ENCODE peak calls at places on chromosomes 6 and 20, in seven cellular contexts. M is MM.1S, O is fibroblast of lung, H is adrenal gland, G is suprapubic skin, E is Panc1, B is tibial artery. Y is an unnamed sample.

GRCh38 chr6:82909551-82909950 is 156.1 kb downstream of the UBE3D start:
- DNase-seq in M (no peak), G (no peak), O (peak; percentile 28), B (no peak), H (no peak), E (no peak), Y (no peak)

GRCh38 chr6:52155791-52156576 is 30.2 kb upstream of the IL17A start:
- DNase-seq in M (peak; percentile 98), B (no peak), G (no peak), O (peak; percentile 12), H (no peak), E (no peak), Y (no peak)

GRCh38 chr6:1334725-1335124 is 22.8 kb downstream of the FOXQ1 start:
- DNase-seq in B (no peak), E (no peak), G (no peak), O (no peak), M (no peak), H (no peak), Y (no peak)

GRCh38 chr20:50744143-50744792 is 12.9 kb downstream of the PARD6B start:
- DNase-seq in G (peak; percentile 15), E (no peak), O (peak; percentile 86), H (peak; percentile 70), M (no peak), B (peak; percentile 73), Y (peak; percentile 86)

GRCh38 chr6:30112402-30113376 is at the start of gene TRIM31:
- DNase-seq in O (no peak), H (no peak), E (no peak), G (no peak), M (peak; percentile 80), B (no peak), Y (no peak)

GRCh38 chr20:50224553-50225255 is 34.1 kb downstream of the CEBPB start:
- DNase-seq in E (no peak), B (peak; percentile 92), G (peak; percentile 91), M (no peak), O (peak; percentile 95), H (peak; percentile 63), Y (peak; percentile 88)

GRCh38 chr20:3449319-3449718 is 21.5 kb upstream of the ATRN start:
- DNase-seq in E (no peak), H (no peak), G (no peak), O (no peak), B (no peak), M (no peak), Y (no peak)

GRCh38 chr6:1500874-1501273 is 108.8 kb upstream of the FOXC1 start:
- DNase-seq in H (no peak), B (no peak), M (no peak), E (no peak), O (no peak), G (no peak), Y (no peak)

GRCh38 chr6:27419363-27419762 is 30.8 kb downstream of the ZNF391 start:
- DNase-seq in O (no peak), E (no peak), G (no peak), H (no peak), B (no peak), M (no peak), Y (no peak)

GRCh38 chr20:10555865-10556308 is 117.9 kb downstream of the JAG1 start:
- DNase-seq in O (peak; percentile 75), G (no peak), H (no peak), M (no peak), B (no peak), E (no peak), Y (no peak)

GRCh38 chr6:29834564-29835436 is 7.2 kb downstream of the HLA-G start:
- DNase-seq in E (no peak), M (no peak), O (no peak), G (no peak), B (no peak), H (peak; percentile 44), Y (peak; percentile 18)

GRCh38 chr6:133590814-133591213 is 298.1 kb upstream of the TCF21 start:
- DNase-seq in E (no peak), B (no peak), O (no peak), G (no peak), M (no peak), H (no peak), Y (no peak)

GRCh38 chr6:12185081-12185673 is 105.0 kb upstream of the EDN1 start:
- DNase-seq in G (no peak), B (no peak), M (no peak), O (no peak), H (no peak), E (no peak), Y (no peak)

GRCh38 chr20:57112448-57112847 is 154.0 kb downstream of the BMP7 start:
- DNase-seq in O (no peak), E (no peak), B (no peak), G (no peak), H (no peak), M (no peak), Y (no peak)

DNA sequence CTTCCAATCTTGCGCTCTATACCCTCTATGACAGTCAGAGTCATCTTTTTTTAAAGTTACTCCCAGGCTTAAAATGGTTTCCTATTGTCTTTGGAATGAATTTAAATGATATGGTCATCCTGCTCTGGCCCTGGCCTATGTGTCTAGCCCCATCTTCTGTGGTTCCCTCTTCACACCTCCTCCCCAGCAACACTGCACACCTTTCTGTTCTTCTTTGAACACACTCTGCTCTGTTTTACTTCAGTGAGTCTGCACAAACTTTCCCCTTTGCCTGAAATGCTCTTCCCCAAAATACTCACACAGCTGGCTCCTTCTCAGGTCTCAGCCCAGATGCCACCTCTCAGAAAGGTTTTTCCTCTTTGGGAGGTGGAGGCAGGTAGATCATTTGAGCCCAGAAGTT is 132.7 kb downstream of the FYN start:
- DNase-seq in E (no peak), O (no peak), G (no peak), M (no peak), H (no peak), B (no peak), Y (no peak)
- H3K4me1 ChIP-seq in E (no peaks in the 10 kb centered on the region), O (peaks cover 13% of the 10 kb centered on the region), G (peaks cover 31% of the 10 kb centered on the region), M (peaks cover 6% of the 10 kb centered on the region), H (no peaks in the 10 kb centered on the region), B (peaks cover 4% of the 10 kb centered on the region), Y (peaks cover 48% of the 10 kb centered on the region)

DNA sequence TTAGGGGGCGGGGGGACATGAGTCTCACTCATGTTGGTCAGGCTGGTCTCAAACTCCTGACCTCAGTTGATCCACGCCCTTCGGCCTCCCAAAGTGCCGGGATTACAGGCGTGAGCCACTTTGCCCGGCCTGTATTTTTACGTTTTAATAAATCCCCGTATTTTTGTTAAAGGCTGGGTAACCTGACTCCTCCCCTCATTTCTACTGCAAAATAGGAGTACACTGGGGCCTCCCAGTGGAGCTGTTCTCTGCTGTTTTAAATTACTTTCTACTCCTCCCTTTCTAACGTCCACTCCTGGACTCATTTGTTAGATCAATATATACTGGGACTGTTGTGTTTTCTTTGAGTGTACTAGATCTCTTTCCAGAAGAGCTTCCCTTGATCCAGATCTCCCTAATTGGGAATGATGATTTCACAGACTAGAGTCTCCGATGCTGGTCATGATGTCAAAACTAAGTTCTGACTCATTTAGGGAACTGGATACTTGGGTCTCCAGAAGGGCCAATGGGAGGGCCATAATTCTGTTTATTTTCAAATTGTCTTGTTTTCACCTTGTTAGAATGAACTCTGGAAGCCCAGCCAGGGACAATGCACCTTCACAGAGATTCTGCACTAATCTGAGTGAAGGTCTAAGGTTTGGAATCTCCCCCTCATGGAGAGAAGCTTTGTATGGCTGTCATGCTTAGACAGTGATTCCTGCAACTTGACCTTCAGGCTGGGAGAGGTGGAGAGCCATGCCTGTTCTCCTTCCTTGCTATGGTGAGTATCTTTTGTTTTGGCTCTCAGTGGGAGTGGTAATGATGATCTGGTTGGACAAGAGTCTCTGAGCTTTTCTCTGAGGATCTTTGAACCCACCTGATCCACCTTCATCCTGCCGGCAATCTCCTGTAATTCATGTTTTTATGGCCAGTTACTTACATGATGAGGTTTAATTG is 9.4 kb downstream of the HSPA1B start:
- DNase-seq in M (peak; percentile 29), B (no peak), G (no peak), E (no peak), H (no peak), O (no peak), Y (no peak)
- TF ChIP-seq CTCF in M (peak; percentile 20), B (no peak), G (no peak), E (no peak), H (no peak), O (peak; percentile 25), Y (no peak)

GRCh38 chr6:16292432-16292831 is 54.0 kb downstream of the GMPR start:
- DNase-seq in B (no peak), M (no peak), E (no peak), O (no peak), H (no peak), G (no peak), Y (peak; percentile 30)
- H3K36me3 ChIP-seq in B (peaks cover 6% of the 10 kb centered on the region), M (no peaks in the 10 kb centered on the region), E (no peaks in the 10 kb centered on the region), O (no peaks in the 10 kb centered on the region), H (no peaks in the 10 kb centered on the region), G (no peaks in the 10 kb centered on the region), Y (no peaks in the 10 kb centered on the region)

GRCh38 chr6:7138111-7138510 is 30.4 kb downstream of the RREB1 start:
- DNase-seq in E (no peak), B (no peak), H (no peak), G (no peak), O (no peak), M (no peak), Y (no peak)
- H3K4me1 ChIP-seq in E (peaks cover 75% of the 10 kb centered on the region), B (peaks cover 16% of the 10 kb centered on the region), H (peaks cover 22% of the 10 kb centered on the region), G (peaks cover 57% of the 10 kb centered on the region), O (peaks cover 10% of the 10 kb centered on the region), M (peaks cover 66% of the 10 kb centered on the region), Y (peaks cover 61% of the 10 kb centered on the region)

GRCh38 chr20:43392561-43392960 is 65.1 kb upstream of the SRSF6 start:
- DNase-seq in M (no peak), E (no peak), O (no peak), H (no peak), B (no peak), G (no peak), Y (no peak)

GRCh38 chr20:43388267-43389081 is 69.2 kb upstream of the SRSF6 start:
- DNase-seq in H (no peak), G (no peak), M (no peak), B (peak; percentile 56), E (no peak), O (peak; percentile 27), Y (no peak)

GRCh38 chr20:43387737-43388136 is 70.0 kb upstream of the SRSF6 start:
- DNase-seq in M (no peak), H (no peak), G (no peak), E (no peak), O (no peak), B (no peak), Y (no peak)

GRCh38 chr20:43389231-43389630 is 68.5 kb upstream of the SRSF6 start:
- DNase-seq in O (no peak), M (no peak), H (no peak), G (no peak), E (no peak), B (no peak), Y (no peak)

DNA sequence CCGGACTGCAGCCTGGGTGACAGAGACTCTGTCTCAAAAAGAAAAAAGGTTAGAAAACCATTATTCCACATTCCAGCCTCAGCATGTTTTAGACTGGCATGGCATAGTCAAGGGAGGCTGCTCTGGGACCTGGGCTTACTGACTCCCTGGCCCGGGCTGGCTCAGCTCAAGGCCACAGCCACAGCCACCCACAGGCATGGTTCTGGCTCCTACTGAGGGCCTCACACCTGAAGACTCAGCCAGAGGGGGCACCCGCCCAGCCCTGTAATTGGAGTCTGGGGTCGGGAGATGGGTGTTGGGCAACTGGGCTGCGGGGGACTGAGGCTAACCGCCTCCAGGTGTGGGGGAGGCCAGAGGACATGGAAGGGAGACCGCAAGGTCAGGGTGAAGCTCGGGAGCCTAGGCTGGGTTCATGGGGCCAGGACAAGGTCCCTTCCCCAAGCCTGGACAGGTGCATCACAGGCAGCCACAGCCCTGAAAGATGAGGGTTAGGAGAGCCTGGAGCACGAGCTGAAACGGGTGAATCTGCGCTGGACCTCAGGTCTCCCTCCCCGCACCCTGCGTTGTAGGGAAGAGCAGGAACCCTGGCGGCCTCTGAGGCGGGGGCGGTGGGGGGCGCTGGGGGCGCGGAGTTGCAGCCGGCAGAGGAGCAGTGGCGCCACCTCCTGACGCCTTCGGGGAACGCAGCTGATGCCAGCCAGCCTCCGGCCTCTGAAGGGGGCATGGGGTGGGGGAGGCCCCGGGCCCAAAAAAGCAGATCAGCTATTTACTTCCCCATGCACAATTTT is 67.7 kb upstream of the SRSF6 start:
- DNase-seq in E (no peak), G (no peak), M (no peak), O (no peak), H (no peak), B (no peak), Y (no peak)
- TF ChIP-seq CTCF in E (peak; percentile 82), G (no peak), M (no peak), O (peak; percentile 15), H (no peak), B (no peak), Y (no peak)

Y was measured in gastrocnemius medialis.